ENCODE peak calls at places on chromosomes 1 and 21, in six cellular contexts. J, I, B, Z, Y and E are unnamed samples.
A peak's percentile ranks its signal among the peaks of the same experiment; 100 is the strongest.

GRCh38 chr1:16677552-16678423 is 11.0 kb upstream of the RNU1-3 start:
- DNase-seq in I (peak; percentile 44), J (peak; percentile 84), Z (peak; percentile 50), B (no peak), Y (peak; percentile 55), E (peak; percentile 62)

GRCh38 chr1:30809514-30810263 is 52.1 kb upstream of the LAPTM5 start:
- DNase-seq in B (no peak), Y (no peak), J (peak; percentile 56), Z (no peak), I (no peak), E (peak; percentile 52)

GRCh38 chr1:6614019-6614952 is 755 bp downstream of the PHF13 start:
- DNase-seq in Y (peak; percentile 80), I (no peak), B (peak; percentile 52), Z (no peak), J (peak; percentile 32), E (no peak)

GRCh38 chr21:38716942-38717341 is 88.8 kb upstream of the ETS2 start:
- DNase-seq in J (peak; percentile 34), I (no peak), B (no peak), Y (no peak), Z (no peak), E (peak; percentile 17)

GRCh38 chr1:231929311-231929710 is 302.7 kb downstream of the DISC1 start:
- DNase-seq in Y (no peak), I (no peak), Z (no peak), B (no peak), J (no peak), E (peak; percentile 96)

GRCh38 chr1:145963218-145964019 is 956 bp downstream of the ANKRD34A start:
- DNase-seq in B (no peak), Z (no peak), I (no peak), Y (no peak), J (peak; percentile 83), E (peak; percentile 67)

GRCh38 chr1:114328505-114328904 is 174.8 kb upstream of the SYT6 start:
- DNase-seq in B (no peak), I (no peak), Y (no peak), Z (no peak), J (no peak), E (no peak)

GRCh38 chr21:36729301-36729970 is 30.5 kb downstream of the SIM2 start:
- DNase-seq in Z (no peak), I (no peak), J (no peak), Y (no peak), B (peak; percentile 8), E (no peak)

GRCh38 chr1:45302505-45303331 is 24.0 kb upstream of the HPDL start:
- DNase-seq in I (no peak), Z (no peak), Y (peak; percentile 33), J (no peak), B (no peak), E (no peak)

GRCh38 chr1:22105611-22106207 is 37.2 kb downstream of the WNT4 start:
- DNase-seq in I (no peak), B (no peak), Y (no peak), Z (no peak), J (peak; percentile 75), E (peak; percentile 47)

GRCh38 chr21:35593000-35593502 is 467.3 kb downstream of the SETD4 start:
- DNase-seq in Z (no peak), I (no peak), J (peak; percentile 42), B (no peak), Y (no peak), E (peak; percentile 66)

GRCh38 chr1:150021191-150021688 is 10.7 kb upstream of the OTUD7B start:
- DNase-seq in Y (peak; percentile 64), Z (no peak), J (peak; percentile 61), B (peak; percentile 45), I (no peak), E (no peak)

GRCh38 chr1:156920233-156921052 is at the start of gene LRRC71:
- DNase-seq in B (peak; percentile 78), Z (peak; percentile 89), I (peak; percentile 36), Y (peak; percentile 80), J (peak; percentile 46), E (peak; percentile 48)

GRCh38 chr1:161706483-161707347 is at the start of gene FCRLA:
- DNase-seq in B (no peak), I (peak; percentile 67), Z (no peak), J (peak; percentile 68), Y (no peak), E (peak; percentile 94)

GRCh38 chr1:20724364-20725188 is 6.8 kb upstream of the KIF17 start:
- DNase-seq in Z (peak; percentile 36), J (no peak), Y (no peak), I (no peak), B (no peak), E (no peak)

GRCh38 chr1:51661081-51661518 is 44.2 kb downstream of the OSBPL9 start:
- DNase-seq in I (peak; percentile 8), B (no peak), Y (no peak), Z (no peak), J (peak; percentile 87), E (peak; percentile 83)

GRCh38 chr1:155012052-155012546 is 9.5 kb downstream of the ZBTB7B start:
- DNase-seq in B (peak; percentile 70), Z (peak; percentile 97), I (peak; percentile 86), J (no peak), Y (peak; percentile 64), E (no peak)

GRCh38 chr1:39898648-39899603 is 2.8 kb downstream of the MYCL start:
- DNase-seq in Y (peak; percentile 76), I (peak; percentile 75), Z (no peak), B (peak; percentile 80), J (peak; percentile 47), E (no peak)

GRCh38 chr1:59077739-59078503 is 219.0 kb upstream of the FGGY start:
- DNase-seq in I (no peak), J (no peak), Z (no peak), B (no peak), Y (no peak), E (no peak)

GRCh38 chr1:5906116-5906515 is 86.1 kb downstream of the NPHP4 start:
- DNase-seq in I (no peak), Z (peak; percentile 29), Y (no peak), J (no peak), B (no peak), E (no peak)